ENCODE peak calls at places on chromosomes 2 and 18, in ten cellular contexts. H is HTR-8/SVneo, A is stomach, K is smooth muscle cell of the brain vasculature, R is endothelial cell, V is GM10248, G is fibroblast of the conjunctiva, U is HEK293T, Z is globus pallidus, J is stromal cell of bone marrow. Q is an unnamed sample.

GRCh38 chr2:15667579-15668556 is 76.2 kb downstream of the DDX1 start:
- DNase-seq in A (no peak), U (no peak), K (no peak), J (peak), R (no peak), H (no peak), Z (no peak), V (no peak), G (no peak), Q (no peak)

GRCh38 chr2:34242741-34243123 is 643.6 kb upstream of the FAM98A start:
- DNase-seq in U (no peak), J (no peak), R (no peak), V (no peak), A (peak), G (no peak), H (no peak), Z (no peak), K (no peak), Q (no peak)

GRCh38 chr2:113910110-113910717 is 20.3 kb downstream of the ACTR3 start:
- DNase-seq in V (no peak), H (no peak), A (no peak), R (no peak), U (no peak), J (no peak), K (no peak), Z (no peak), G (no peak), Q (no peak)

GRCh38 chr2:176652300-176653182 is 383.3 kb downstream of the MTX2 start:
- DNase-seq in H (peak), A (no peak), K (no peak), Z (peak), R (no peak), V (peak), J (peak), G (peak), U (peak), Q (peak)

GRCh38 chr2:147525724-147526489 is 318.9 kb upstream of the ACVR2A start:
- DNase-seq in H (no peak), J (no peak), A (peak), U (no peak), V (no peak), K (no peak), Z (no peak), R (no peak), G (no peak), Q (no peak)

GRCh38 chr2:136376798-136377211 is 258.9 kb upstream of the CXCR4 start:
- DNase-seq in H (no peak), J (no peak), V (no peak), Z (no peak), K (no peak), R (no peak), G (no peak), A (no peak), U (no peak), Q (no peak)

GRCh38 chr2:207042155-207042554 is 102.8 kb downstream of the CPO start:
- DNase-seq in Z (peak), U (no peak), R (no peak), G (no peak), H (no peak), V (no peak), J (peak), A (no peak), K (peak), Q (no peak)

GRCh38 chr2:36562245-36562644 is 35.7 kb downstream of the FEZ2 start:
- DNase-seq in V (no peak), J (no peak), Z (no peak), G (no peak), K (no peak), A (no peak), R (no peak), H (no peak), U (no peak), Q (no peak)

GRCh38 chr18:3179430-3180089 is 40.2 kb downstream of the MYOM1 start:
- DNase-seq in R (no peak), Z (no peak), H (no peak), G (no peak), V (peak), K (no peak), J (no peak), A (no peak), U (no peak), Q (no peak)

GRCh38 chr18:26764177-26764576 is 101.3 kb downstream of the AQP4 start:
- DNase-seq in G (no peak), K (no peak), R (no peak), U (no peak), A (no peak), Z (no peak), H (no peak), V (no peak), J (no peak), Q (no peak)

GRCh38 chr2:37623971-37624897 is 47.2 kb downstream of the CDC42EP3 start:
- DNase-seq in V (peak), A (no peak), J (peak), G (no peak), U (no peak), H (peak), Z (no peak), K (no peak), R (no peak), Q (no peak)

GRCh38 chr2:238868616-238869292 is 20.9 kb downstream of the TWIST2 start:
- DNase-seq in U (no peak), J (no peak), V (no peak), R (no peak), K (no peak), A (peak), G (peak), Z (no peak), H (no peak), Q (no peak)

GRCh38 chr18:79872423-79872822 is 74.7 kb downstream of the KCNG2 start:
- DNase-seq in V (no peak), U (no peak), J (no peak), R (no peak), A (no peak), K (no peak), G (no peak), Z (no peak), H (no peak), Q (no peak)

GRCh38 chr18:55858661-55859111 is 270.7 kb upstream of the TCF4 start:
- DNase-seq in A (no peak), J (peak), H (no peak), G (no peak), Z (peak), V (no peak), U (no peak), R (no peak), K (no peak), Q (no peak)

GRCh38 chr18:39840406-39840805 is 2114.6 kb upstream of the PIK3C3 start:
- DNase-seq in U (no peak), A (no peak), J (no peak), R (no peak), V (no peak), K (peak), H (no peak), Z (no peak), G (peak), Q (no peak)

GRCh38 chr2:183035954-183036669 is 2.1 kb downstream of the NCKAP1 start:
- DNase-seq in V (peak), J (no peak), R (no peak), K (no peak), H (no peak), A (no peak), Z (no peak), U (no peak), G (no peak), Q (no peak)

GRCh38 chr2:109513230-109513629 is 100.5 kb downstream of the SEPTIN10 start:
- DNase-seq in Z (no peak), A (no peak), R (no peak), K (no peak), V (no peak), G (no peak), H (no peak), U (no peak), J (no peak), Q (no peak)

GRCh38 chr2:30670453-30670852 is 136.8 kb downstream of the CAPN13 start:
- DNase-seq in H (no peak), K (no peak), A (no peak), U (no peak), G (no peak), R (no peak), J (no peak), Z (no peak), V (no peak), Q (no peak)

GRCh38 chr2:174730530-174731018 is 33.7 kb downstream of the CHRNA1 start:
- DNase-seq in H (no peak), J (no peak), K (no peak), A (no peak), U (no peak), R (no peak), G (no peak), V (no peak), Z (no peak), Q (no peak)

GRCh38 chr2:189347540-189347939 is 93.7 kb upstream of the WDR75 start:
- DNase-seq in J (peak), V (peak), K (peak), G (peak), U (peak), A (no peak), R (no peak), Z (peak), H (peak), Q (no peak)

GRCh38 chr2:182540236-182540635 is 113.4 kb upstream of the PDE1A start:
- DNase-seq in G (no peak), V (no peak), U (no peak), A (no peak), H (no peak), Z (no peak), J (no peak), R (no peak), K (no peak), Q (no peak)

GRCh38 chr2:21633015-21633414 is 509.2 kb downstream of the TDRD15 start:
- DNase-seq in Z (no peak), R (no peak), K (no peak), G (no peak), U (no peak), V (no peak), H (no peak), J (no peak), A (no peak), Q (no peak)

GRCh38 chr18:39178171-39178570 is 1612.6 kb upstream of the CELF4 start:
- DNase-seq in G (no peak), J (no peak), U (no peak), H (no peak), Z (no peak), K (no peak), V (no peak), R (no peak), A (no peak), Q (no peak)

GRCh38 chr2:96103906-96104861 is 12.2 kb downstream of the ADRA2B start:
- DNase-seq in A (no peak), U (no peak), V (no peak), R (no peak), H (no peak), K (no peak), J (no peak), Z (no peak), G (no peak), Q (no peak)

GRCh38 chr2:138744709-138745108 is 35.5 kb downstream of the NXPH2 start:
- DNase-seq in K (no peak), U (no peak), H (no peak), G (no peak), J (no peak), R (no peak), Z (no peak), A (no peak), V (no peak), Q (no peak)

GRCh38 chr18:50805732-50806131 is 14.1 kb downstream of the MRO start:
- DNase-seq in V (no peak), A (no peak), J (no peak), R (no peak), K (no peak), G (no peak), H (no peak), U (no peak), Z (no peak), Q (no peak)

GRCh38 chr2:122412360-122412759 is 656.9 kb downstream of the TSN start:
- DNase-seq in K (no peak), R (no peak), V (no peak), U (no peak), G (no peak), H (no peak), Z (no peak), J (no peak), A (no peak), Q (no peak)